ENCODE peak calls at places on chromosomes 7 and 10, in eight cellular contexts. A, H, J, C, G, Z, S and D are unnamed samples.

GRCh38 chr10:46239999-46240683 is 46.7 kb upstream of the ANTXRL start:
- DNase-seq in A (no peak), H (no peak), J (no peak), C (no peak), G (no peak), Z (no peak), S (no peak), D (no peak)

GRCh38 chr10:1488970-1489548 is 248.3 kb downstream of the ADARB2 start:
- DNase-seq in A (no peak), H (no peak), J (no peak), C (no peak), G (no peak), Z (no peak), S (no peak), D (peak)

GRCh38 chr10:29757551-29758297 is 123.0 kb upstream of the SVIL start:
- DNase-seq in A (no peak), H (peak), J (peak), C (no peak), G (no peak), Z (peak), S (no peak), D (no peak)

GRCh38 chr10:50982989-50983388 is 91.3 kb upstream of the PRKG1 start:
- DNase-seq in A (no peak), H (no peak), J (no peak), C (no peak), G (no peak), Z (no peak), S (no peak), D (no peak)

GRCh38 chr7:27602766-27603165 is 59.9 kb downstream of the HIBADH start:
- DNase-seq in A (peak), H (no peak), J (no peak), C (no peak), G (no peak), Z (no peak), S (no peak), D (no peak)

GRCh38 chr10:653991-654646 is 35.3 kb downstream of the DIP2C start:
- DNase-seq in A (no peak), H (no peak), J (no peak), C (no peak), G (no peak), Z (no peak), S (no peak), D (no peak)

GRCh38 chr10:42594246-42594650 is 44.1 kb downstream of the ZNF33B start:
- DNase-seq in A (no peak), H (no peak), J (peak), C (no peak), G (peak), Z (no peak), S (no peak), D (peak)

GRCh38 chr7:157430721-157431120 is 93.9 kb downstream of the DNAJB6 start:
- DNase-seq in A (no peak), H (no peak), J (no peak), C (no peak), G (no peak), Z (no peak), S (no peak), D (no peak)

GRCh38 chr7:108158766-108159165 is 28.6 kb upstream of the LAMB4 start:
- DNase-seq in A (no peak), H (no peak), J (peak), C (no peak), G (no peak), Z (no peak), S (no peak), D (no peak)

GRCh38 chr10:29590598-29591415 is 44.0 kb downstream of the SVIL start:
- DNase-seq in A (peak), H (peak), J (peak), C (no peak), G (peak), Z (peak), S (peak), D (peak)

GRCh38 chr10:131655101-131655849 is 245.5 kb upstream of the PPP2R2D start:
- DNase-seq in A (no peak), H (no peak), J (no peak), C (no peak), G (no peak), Z (peak), S (no peak), D (no peak)

GRCh38 chr10:124403548-124403947 is 15.2 kb downstream of the OAT start:
- DNase-seq in A (peak), H (peak), J (peak), C (no peak), G (peak), Z (peak), S (peak), D (no peak)

GRCh38 chr10:51552879-51553278 is 146.5 kb downstream of the CSTF2T start:
- DNase-seq in A (no peak), H (no peak), J (no peak), C (no peak), G (no peak), Z (no peak), S (no peak), D (no peak)

GRCh38 chr7:29593458-29593857 is 29.8 kb downstream of the PRR15 start:
- DNase-seq in A (no peak), H (no peak), J (no peak), C (no peak), G (no peak), Z (no peak), S (no peak), D (no peak)

GRCh38 chr10:100510533-100511308 is 8.9 kb downstream of the SEC31B start:
- DNase-seq in A (no peak), H (no peak), J (no peak), C (peak), G (no peak), Z (no peak), S (no peak), D (peak)